ENCODE peak calls at places on chromosomes 2 and 18, in nine cellular contexts. One of them, this sample, is unnamed.

GRCh38 chr2:221896505-221897151 is 324.5 kb upstream of the EPHA4 start:
- DNase-seq in IMR-90: peak; percentile 53
- DNase-seq in GM13977: no peak
- DNase-seq in AG08396: peak; percentile 40
- DNase-seq in NCI-H460: peak; percentile 2
- DNase-seq in cerebellar cortex: no peak
- DNase-seq in NCI-H446: no peak
- DNase-seq in NCI-H748 treated with DMSO at 0.1 percent for 48 hours: no peak
- DNase-seq in COR-L47: no peak
- DNase-seq in this sample: no peak

GRCh38 chr18:36706313-36706881 is 122.4 kb downstream of the TPGS2 start:
- DNase-seq in IMR-90: peak; percentile 29
- DNase-seq in GM13977: no peak
- DNase-seq in AG08396: no peak
- DNase-seq in NCI-H460: no peak
- DNase-seq in cerebellar cortex: no peak
- DNase-seq in NCI-H446: peak; percentile 60
- DNase-seq in NCI-H748 treated with DMSO at 0.1 percent for 48 hours: no peak
- DNase-seq in COR-L47: no peak
- DNase-seq in this sample: no peak

GRCh38 chr2:233966388-233966787 is 49.2 kb downstream of the TRPM8 start:
- DNase-seq in IMR-90: peak; percentile 10
- DNase-seq in GM13977: no peak
- DNase-seq in AG08396: peak; percentile 26
- DNase-seq in NCI-H460: no peak
- DNase-seq in cerebellar cortex: no peak
- DNase-seq in NCI-H446: no peak
- DNase-seq in NCI-H748 treated with DMSO at 0.1 percent for 48 hours: no peak
- DNase-seq in COR-L47: no peak
- DNase-seq in this sample: no peak

GRCh38 chr2:144267209-144267608 is 252.7 kb downstream of the ZEB2 start:
- DNase-seq in IMR-90: no peak
- DNase-seq in GM13977: peak; percentile 49
- DNase-seq in AG08396: no peak
- DNase-seq in NCI-H460: no peak
- DNase-seq in cerebellar cortex: no peak
- DNase-seq in NCI-H446: no peak
- DNase-seq in NCI-H748 treated with DMSO at 0.1 percent for 48 hours: no peak
- DNase-seq in COR-L47: no peak
- DNase-seq in this sample: peak; percentile 33

GRCh38 chr2:174780871-174781270 is 16.6 kb upstream of the CHRNA1 start:
- DNase-seq in IMR-90: no peak
- DNase-seq in GM13977: no peak
- DNase-seq in AG08396: no peak
- DNase-seq in NCI-H460: no peak
- DNase-seq in cerebellar cortex: no peak
- DNase-seq in NCI-H446: no peak
- DNase-seq in NCI-H748 treated with DMSO at 0.1 percent for 48 hours: no peak
- DNase-seq in COR-L47: no peak
- DNase-seq in this sample: no peak

GRCh38 chr2:113158884-113159553 is 14.8 kb upstream of the PSD4 start:
- DNase-seq in IMR-90: peak; percentile 45
- DNase-seq in GM13977: no peak
- DNase-seq in AG08396: peak; percentile 49
- DNase-seq in NCI-H460: no peak
- DNase-seq in cerebellar cortex: no peak
- DNase-seq in NCI-H446: no peak
- DNase-seq in NCI-H748 treated with DMSO at 0.1 percent for 48 hours: no peak
- DNase-seq in COR-L47: no peak
- DNase-seq in this sample: no peak

GRCh38 chr2:6999161-6999877 is 82.1 kb downstream of the RNF144A start:
- DNase-seq in IMR-90: no peak
- DNase-seq in GM13977: peak; percentile 60
- DNase-seq in AG08396: no peak
- DNase-seq in NCI-H460: no peak
- DNase-seq in cerebellar cortex: no peak
- DNase-seq in NCI-H446: no peak
- DNase-seq in NCI-H748 treated with DMSO at 0.1 percent for 48 hours: no peak
- DNase-seq in COR-L47: no peak
- DNase-seq in this sample: no peak

GRCh38 chr2:39313575-39313974 is 69.8 kb upstream of the CDKL4 start:
- DNase-seq in IMR-90: peak; percentile 75
- DNase-seq in GM13977: no peak
- DNase-seq in AG08396: no peak
- DNase-seq in NCI-H460: no peak
- DNase-seq in cerebellar cortex: no peak
- DNase-seq in NCI-H446: no peak
- DNase-seq in NCI-H748 treated with DMSO at 0.1 percent for 48 hours: no peak
- DNase-seq in COR-L47: no peak
- DNase-seq in this sample: no peak

GRCh38 chr18:12540751-12541150 is 117.2 kb downstream of the SPIRE1 start:
- DNase-seq in IMR-90: no peak
- DNase-seq in GM13977: no peak
- DNase-seq in AG08396: no peak
- DNase-seq in NCI-H460: no peak
- DNase-seq in cerebellar cortex: no peak
- DNase-seq in NCI-H446: no peak
- DNase-seq in NCI-H748 treated with DMSO at 0.1 percent for 48 hours: no peak
- DNase-seq in COR-L47: no peak
- DNase-seq in this sample: no peak

GRCh38 chr18:76528477-76529432 is 33.7 kb upstream of the ZNF516 start:
- DNase-seq in IMR-90: peak; percentile 83
- DNase-seq in GM13977: no peak
- DNase-seq in AG08396: peak; percentile 33
- DNase-seq in NCI-H460: no peak
- DNase-seq in cerebellar cortex: no peak
- DNase-seq in NCI-H446: no peak
- DNase-seq in NCI-H748 treated with DMSO at 0.1 percent for 48 hours: peak; percentile 87
- DNase-seq in COR-L47: peak; percentile 46
- DNase-seq in this sample: peak; percentile 5

GRCh38 chr2:105113616-105114275 is 75.9 kb downstream of the MRPS9 start:
- DNase-seq in IMR-90: no peak
- DNase-seq in GM13977: no peak
- DNase-seq in AG08396: no peak
- DNase-seq in NCI-H460: no peak
- DNase-seq in cerebellar cortex: no peak
- DNase-seq in NCI-H446: no peak
- DNase-seq in NCI-H748 treated with DMSO at 0.1 percent for 48 hours: no peak
- DNase-seq in COR-L47: no peak
- DNase-seq in this sample: no peak

GRCh38 chr2:199606193-199606780 is 148.5 kb upstream of the SATB2 start:
- DNase-seq in IMR-90: no peak
- DNase-seq in GM13977: no peak
- DNase-seq in AG08396: no peak
- DNase-seq in NCI-H460: no peak
- DNase-seq in cerebellar cortex: no peak
- DNase-seq in NCI-H446: no peak
- DNase-seq in NCI-H748 treated with DMSO at 0.1 percent for 48 hours: no peak
- DNase-seq in COR-L47: peak; percentile 10
- DNase-seq in this sample: no peak

GRCh38 chr2:10469955-10470568 is 21.9 kb upstream of the ODC1 start:
- DNase-seq in IMR-90: no peak
- DNase-seq in GM13977: no peak
- DNase-seq in AG08396: no peak
- DNase-seq in NCI-H460: no peak
- DNase-seq in cerebellar cortex: no peak
- DNase-seq in NCI-H446: no peak
- DNase-seq in NCI-H748 treated with DMSO at 0.1 percent for 48 hours: no peak
- DNase-seq in COR-L47: no peak
- DNase-seq in this sample: no peak

GRCh38 chr18:30985753-30986152 is 56.8 kb downstream of the DSC3 start:
- DNase-seq in IMR-90: no peak
- DNase-seq in GM13977: no peak
- DNase-seq in AG08396: no peak
- DNase-seq in NCI-H460: no peak
- DNase-seq in cerebellar cortex: no peak
- DNase-seq in NCI-H446: no peak
- DNase-seq in NCI-H748 treated with DMSO at 0.1 percent for 48 hours: no peak
- DNase-seq in COR-L47: no peak
- DNase-seq in this sample: no peak

GRCh38 chr2:10039658-10040410 is 3.5 kb upstream of the KLF11 start:
- DNase-seq in IMR-90: no peak
- DNase-seq in GM13977: no peak
- DNase-seq in AG08396: no peak
- DNase-seq in NCI-H460: no peak
- DNase-seq in cerebellar cortex: peak; percentile 95
- DNase-seq in NCI-H446: peak; percentile 90
- DNase-seq in NCI-H748 treated with DMSO at 0.1 percent for 48 hours: no peak
- DNase-seq in COR-L47: no peak
- DNase-seq in this sample: no peak

GRCh38 chr2:204645018-204645775 is 99.9 kb downstream of the PARD3B start:
- DNase-seq in IMR-90: peak; percentile 64
- DNase-seq in GM13977: no peak
- DNase-seq in AG08396: peak; percentile 30
- DNase-seq in NCI-H460: peak; percentile 33
- DNase-seq in cerebellar cortex: no peak
- DNase-seq in NCI-H446: no peak
- DNase-seq in NCI-H748 treated with DMSO at 0.1 percent for 48 hours: no peak
- DNase-seq in COR-L47: no peak
- DNase-seq in this sample: no peak

GRCh38 chr2:165141601-165142000 is 62.2 kb downstream of the SCN3A start:
- DNase-seq in IMR-90: peak; percentile 3
- DNase-seq in GM13977: no peak
- DNase-seq in AG08396: no peak
- DNase-seq in NCI-H460: no peak
- DNase-seq in cerebellar cortex: no peak
- DNase-seq in NCI-H446: no peak
- DNase-seq in NCI-H748 treated with DMSO at 0.1 percent for 48 hours: no peak
- DNase-seq in COR-L47: peak; percentile 3
- DNase-seq in this sample: no peak

GRCh38 chr2:61750624-61751023 is 103.2 kb downstream of the FAM161A start:
- DNase-seq in IMR-90: peak; percentile 78
- DNase-seq in GM13977: no peak
- DNase-seq in AG08396: no peak
- DNase-seq in NCI-H460: no peak
- DNase-seq in cerebellar cortex: no peak
- DNase-seq in NCI-H446: no peak
- DNase-seq in NCI-H748 treated with DMSO at 0.1 percent for 48 hours: no peak
- DNase-seq in COR-L47: no peak
- DNase-seq in this sample: no peak

GRCh38 chr18:79521806-79522205 is 126.1 kb downstream of the NFATC1 start:
- DNase-seq in IMR-90: no peak
- DNase-seq in GM13977: no peak
- DNase-seq in AG08396: no peak
- DNase-seq in NCI-H460: no peak
- DNase-seq in cerebellar cortex: no peak
- DNase-seq in NCI-H446: no peak
- DNase-seq in NCI-H748 treated with DMSO at 0.1 percent for 48 hours: no peak
- DNase-seq in COR-L47: no peak
- DNase-seq in this sample: no peak

GRCh38 chr2:195737531-195738162 is 80.6 kb downstream of the SLC39A10 start:
- DNase-seq in IMR-90: peak; percentile 56
- DNase-seq in GM13977: no peak
- DNase-seq in AG08396: no peak
- DNase-seq in NCI-H460: no peak
- DNase-seq in cerebellar cortex: no peak
- DNase-seq in NCI-H446: no peak
- DNase-seq in NCI-H748 treated with DMSO at 0.1 percent for 48 hours: no peak
- DNase-seq in COR-L47: no peak
- DNase-seq in this sample: no peak

GRCh38 chr18:7608798-7609197 is 41.7 kb downstream of the PTPRM start:
- DNase-seq in IMR-90: peak; percentile 54
- DNase-seq in GM13977: no peak
- DNase-seq in AG08396: peak; percentile 31
- DNase-seq in NCI-H460: no peak
- DNase-seq in cerebellar cortex: no peak
- DNase-seq in NCI-H446: no peak
- DNase-seq in NCI-H748 treated with DMSO at 0.1 percent for 48 hours: no peak
- DNase-seq in COR-L47: no peak
- DNase-seq in this sample: no peak

GRCh38 chr2:34188464-34188863 is 589.4 kb upstream of the FAM98A start:
- DNase-seq in IMR-90: no peak
- DNase-seq in GM13977: no peak
- DNase-seq in AG08396: no peak
- DNase-seq in NCI-H460: no peak
- DNase-seq in cerebellar cortex: peak; percentile 42
- DNase-seq in NCI-H446: no peak
- DNase-seq in NCI-H748 treated with DMSO at 0.1 percent for 48 hours: no peak
- DNase-seq in COR-L47: no peak
- DNase-seq in this sample: no peak

GRCh38 chr2:105802587-105802986 is 57.9 kb downstream of the NCK2 start:
- DNase-seq in IMR-90: no peak
- DNase-seq in GM13977: peak; percentile 50
- DNase-seq in AG08396: no peak
- DNase-seq in NCI-H460: no peak
- DNase-seq in cerebellar cortex: no peak
- DNase-seq in NCI-H446: no peak
- DNase-seq in NCI-H748 treated with DMSO at 0.1 percent for 48 hours: no peak
- DNase-seq in COR-L47: no peak
- DNase-seq in this sample: peak; percentile 83

GRCh38 chr2:45691600-45691999 is 40.1 kb downstream of the PRKCE start:
- DNase-seq in IMR-90: no peak
- DNase-seq in GM13977: no peak
- DNase-seq in AG08396: no peak
- DNase-seq in NCI-H460: no peak
- DNase-seq in cerebellar cortex: peak; percentile 54
- DNase-seq in NCI-H446: no peak
- DNase-seq in NCI-H748 treated with DMSO at 0.1 percent for 48 hours: no peak
- DNase-seq in COR-L47: no peak
- DNase-seq in this sample: no peak

GRCh38 chr2:30738141-30738911 is 68.9 kb downstream of the CAPN13 start:
- DNase-seq in IMR-90: no peak
- DNase-seq in GM13977: no peak
- DNase-seq in AG08396: no peak
- DNase-seq in NCI-H460: no peak
- DNase-seq in cerebellar cortex: no peak
- DNase-seq in NCI-H446: no peak
- DNase-seq in NCI-H748 treated with DMSO at 0.1 percent for 48 hours: no peak
- DNase-seq in COR-L47: no peak
- DNase-seq in this sample: no peak

GRCh38 chr2:19035238-19035637 is 323.2 kb downstream of the OSR1 start:
- DNase-seq in IMR-90: peak; percentile 70
- DNase-seq in GM13977: no peak
- DNase-seq in AG08396: peak; percentile 40
- DNase-seq in NCI-H460: no peak
- DNase-seq in cerebellar cortex: no peak
- DNase-seq in NCI-H446: no peak
- DNase-seq in NCI-H748 treated with DMSO at 0.1 percent for 48 hours: no peak
- DNase-seq in COR-L47: no peak
- DNase-seq in this sample: no peak

GRCh38 chr2:37877457-37878315 is 47.4 kb upstream of the RMDN2 start:
- DNase-seq in IMR-90: peak; percentile 68
- DNase-seq in GM13977: peak; percentile 39
- DNase-seq in AG08396: peak; percentile 46
- DNase-seq in NCI-H460: peak; percentile 75
- DNase-seq in cerebellar cortex: peak; percentile 63
- DNase-seq in NCI-H446: peak; percentile 74
- DNase-seq in NCI-H748 treated with DMSO at 0.1 percent for 48 hours: peak; percentile 64
- DNase-seq in COR-L47: peak; percentile 57
- DNase-seq in this sample: peak; percentile 27

GRCh38 chr2:69222984-69223658 is 163.9 kb downstream of the GFPT1 start:
- DNase-seq in IMR-90: peak; percentile 55
- DNase-seq in GM13977: no peak
- DNase-seq in AG08396: no peak
- DNase-seq in NCI-H460: no peak
- DNase-seq in cerebellar cortex: no peak
- DNase-seq in NCI-H446: peak; percentile 36
- DNase-seq in NCI-H748 treated with DMSO at 0.1 percent for 48 hours: no peak
- DNase-seq in COR-L47: no peak
- DNase-seq in this sample: no peak

GRCh38 chr2:162074579-162074922 is 536 bp upstream of the DPP4 start:
- DNase-seq in IMR-90: no peak
- DNase-seq in GM13977: no peak
- DNase-seq in AG08396: no peak
- DNase-seq in NCI-H460: no peak
- DNase-seq in cerebellar cortex: no peak
- DNase-seq in NCI-H446: no peak
- DNase-seq in NCI-H748 treated with DMSO at 0.1 percent for 48 hours: no peak
- DNase-seq in COR-L47: no peak
- DNase-seq in this sample: no peak

GRCh38 chr2:17311771-17312511 is 206.3 kb downstream of the RAD51AP2 start:
- DNase-seq in IMR-90: no peak
- DNase-seq in GM13977: no peak
- DNase-seq in AG08396: no peak
- DNase-seq in NCI-H460: no peak
- DNase-seq in cerebellar cortex: no peak
- DNase-seq in NCI-H446: no peak
- DNase-seq in NCI-H748 treated with DMSO at 0.1 percent for 48 hours: no peak
- DNase-seq in COR-L47: no peak
- DNase-seq in this sample: no peak

GRCh38 chr2:238973038-238973772 is 125.3 kb downstream of the TWIST2 start:
- DNase-seq in IMR-90: peak; percentile 26
- DNase-seq in GM13977: no peak
- DNase-seq in AG08396: peak; percentile 58
- DNase-seq in NCI-H460: no peak
- DNase-seq in cerebellar cortex: no peak
- DNase-seq in NCI-H446: no peak
- DNase-seq in NCI-H748 treated with DMSO at 0.1 percent for 48 hours: no peak
- DNase-seq in COR-L47: no peak
- DNase-seq in this sample: no peak